ENCODE peak calls at places on chromosomes 7 and 10, in ten cellular contexts. X is NCI-H2081 treated with DMSO at 0.1 percent for 48 hours; Z is activated gamma-delta T cell treated with Interleukin-2 at 50 U/mL for 16 hours; N is WERI-Rb-1; R is NCI-H146; T is GM19239; F is activated naive CD4-positive, alpha-beta T cell treated with anti-CD3 and anti-CD28 coated beads for 36 hours; S is GDM1; K is Peyer's patch; G is NCI-H774. U is an unnamed sample.

GRCh38 chr7:266851-267840 is 22.8 kb upstream of the FOXL3 start:
- DNase-seq in X (no peak), Z (no peak), N (peak; percentile 84), R (peak; percentile 54), T (no peak), F (no peak), S (no peak), K (peak; percentile 80), G (no peak), U (peak; percentile 89)

GRCh38 chr7:13032524-13032923 is 345.1 kb downstream of the ARL4A start:
- DNase-seq in X (no peak), Z (no peak), N (no peak), R (peak; percentile 1), T (no peak), F (no peak), S (no peak), K (no peak), G (no peak), U (no peak)

GRCh38 chr7:101126651-101127459 is at the start of gene SERPINE1:
- DNase-seq in X (no peak), Z (peak; percentile 68), N (no peak), R (no peak), T (peak; percentile 61), F (peak; percentile 61), S (peak; percentile 77), K (peak; percentile 66), G (peak; percentile 50), U (peak; percentile 58)

GRCh38 chr10:66265398-66265797 is 660.4 kb upstream of the LRRTM3 start:
- DNase-seq in X (no peak), Z (no peak), N (no peak), R (no peak), T (no peak), F (no peak), S (no peak), K (no peak), G (no peak), U (no peak)

GRCh38 chr10:95789928-95790327 is 34.0 kb downstream of the ENTPD1 start:
- DNase-seq in X (no peak), Z (no peak), N (no peak), R (no peak), T (no peak), F (no peak), S (no peak), K (no peak), G (no peak), U (no peak)

GRCh38 chr7:100604976-100605911 is 3.1 kb downstream of the PCOLCE start:
- DNase-seq in X (no peak), Z (peak; percentile 21), N (no peak), R (peak; percentile 16), T (no peak), F (peak; percentile 40), S (no peak), K (peak; percentile 71), G (no peak), U (peak; percentile 68)

GRCh38 chr10:70758757-70759514 is 26.2 kb downstream of the TBATA start:
- DNase-seq in X (no peak), Z (peak; percentile 70), N (peak; percentile 75), R (peak; percentile 72), T (peak; percentile 68), F (peak; percentile 84), S (peak; percentile 51), K (peak; percentile 55), G (peak; percentile 48), U (peak; percentile 74)

GRCh38 chr10:48606530-48607355 is 1.9 kb upstream of the ARHGAP22 start:
- DNase-seq in X (no peak), Z (no peak), N (no peak), R (no peak), T (no peak), F (no peak), S (peak; percentile 21), K (no peak), G (no peak), U (no peak)

GRCh38 chr7:24587853-24588252 is 14.6 kb downstream of the PALS2 start:
- DNase-seq in X (no peak), Z (peak; percentile 56), N (peak; percentile 62), R (peak; percentile 44), T (no peak), F (peak; percentile 64), S (no peak), K (no peak), G (no peak), U (no peak)

GRCh38 chr10:43047288-43047970 is 29.4 kb upstream of the RET start:
- DNase-seq in X (no peak), Z (no peak), N (no peak), R (no peak), T (no peak), F (no peak), S (no peak), K (no peak), G (no peak), U (no peak)

GRCh38 chr7:3430588-3430987 is 129.5 kb downstream of the SDK1 start:
- DNase-seq in X (no peak), Z (no peak), N (no peak), R (no peak), T (no peak), F (no peak), S (no peak), K (no peak), G (no peak), U (no peak)

GRCh38 chr10:111392910-111393309 is 316.1 kb downstream of the ADRA2A start:
- DNase-seq in X (no peak), Z (no peak), N (no peak), R (no peak), T (no peak), F (no peak), S (no peak), K (no peak), G (no peak), U (no peak)

GRCh38 chr10:9038146-9038714 is 983.7 kb downstream of the GATA3 start:
- DNase-seq in X (no peak), Z (no peak), N (peak; percentile 8), R (no peak), T (no peak), F (no peak), S (no peak), K (no peak), G (no peak), U (no peak)

GRCh38 chr7:27162548-27162848 is 2.8 kb downstream of the HOXA9 start:
- DNase-seq in X (no peak), Z (no peak), N (no peak), R (no peak), T (no peak), F (no peak), S (no peak), K (no peak), G (no peak), U (no peak)

GRCh38 chr7:18855796-18856195 is 261.6 kb downstream of the TWIST1 start:
- DNase-seq in X (no peak), Z (no peak), N (no peak), R (peak; percentile 1), T (no peak), F (no peak), S (no peak), K (no peak), G (no peak), U (no peak)

GRCh38 chr7:47596502-47597202 is 14.7 kb upstream of the TNS3 start:
- DNase-seq in X (no peak), Z (no peak), N (no peak), R (no peak), T (no peak), F (no peak), S (no peak), K (no peak), G (no peak), U (peak; percentile 40)

U was measured in stomach.